ENCODE peak calls at places on chromosome 17, in six cellular contexts. S is transverse colon; U is activated CD4-positive, alpha-beta T cell treated with anti-CD3 and anti-CD28 coated beads for 24 hours; J is NCI-H1930; V is fibroblast of villous mesenchyme; G is H9. Q is an unnamed sample.

GRCh38 chr17:73261617-73261951 is at the start of gene CPSF4L:
- DNase-seq in S (no peak), U (no peak), J (no peak), V (no peak), G (no peak), Q (no peak)

GRCh38 chr17:1379930-1380313 is 20.1 kb downstream of the YWHAE start:
- DNase-seq in S (no peak), U (no peak), J (no peak), V (no peak), G (no peak), Q (no peak)

GRCh38 chr17:42230225-42230624 is 35.9 kb upstream of the GHDC start:
- DNase-seq in S (no peak), U (no peak), J (no peak), V (no peak), G (no peak), Q (peak; percentile 22)

GRCh38 chr17:79325707-79326106 is 251.1 kb downstream of the ENGASE start:
- DNase-seq in S (no peak), U (no peak), J (no peak), V (peak; percentile 4), G (peak; percentile 66), Q (no peak)

GRCh38 chr17:59859444-59860025 is 33.2 kb downstream of the TUBD1 start:
- DNase-seq in S (no peak), U (no peak), J (no peak), V (peak; percentile 80), G (no peak), Q (no peak)

GRCh38 chr17:13321932-13322701 is 279.6 kb downstream of the HS3ST3A1 start:
- DNase-seq in S (no peak), U (no peak), J (no peak), V (no peak), G (no peak), Q (no peak)

GRCh38 chr17:72890711-72891110 is 201.8 kb downstream of the SLC39A11 start:
- DNase-seq in S (no peak), U (no peak), J (no peak), V (peak; percentile 7), G (no peak), Q (no peak)

GRCh38 chr17:72726936-72727335 is 365.6 kb downstream of the SLC39A11 start:
- DNase-seq in S (peak; percentile 11), U (no peak), J (no peak), V (no peak), G (no peak), Q (peak; percentile 47)

GRCh38 chr17:48294193-48294909 is 135.7 kb downstream of the SKAP1 start:
- DNase-seq in S (no peak), U (no peak), J (no peak), V (no peak), G (no peak), Q (no peak)

GRCh38 chr17:19948100-19948943 is 29.3 kb downstream of the AKAP10 start:
- DNase-seq in S (no peak), U (no peak), J (no peak), V (no peak), G (no peak), Q (no peak)

GRCh38 chr17:40075216-40076100 is 12.7 kb downstream of the THRA start:
- DNase-seq in S (peak; percentile 86), U (peak; percentile 70), J (peak; percentile 33), V (peak; percentile 73), G (peak; percentile 90), Q (no peak)

GRCh38 chr17:44079877-44080821 is 9.6 kb downstream of the G6PC3 start:
- DNase-seq in S (no peak), U (no peak), J (no peak), V (no peak), G (peak; percentile 30), Q (no peak)

GRCh38 chr17:42761638-42762037 is 611 bp downstream of the RAMP2 start:
- DNase-seq in S (no peak), U (no peak), J (no peak), V (no peak), G (no peak), Q (no peak)

GRCh38 chr17:33494156-33494555 is 201.1 kb upstream of the ASIC2 start:
- DNase-seq in S (no peak), U (no peak), J (no peak), V (peak; percentile 22), G (no peak), Q (no peak)

GRCh38 chr17:15348030-15348429 is 6.6 kb upstream of the TEKT3 start:
- DNase-seq in S (peak; percentile 86), U (no peak), J (peak; percentile 94), V (peak; percentile 76), G (no peak), Q (no peak)

GRCh38 chr17:80980397-80981061 is 11.1 kb upstream of the CHMP6 start:
- DNase-seq in S (no peak), U (no peak), J (no peak), V (no peak), G (no peak), Q (no peak)

GRCh38 chr17:42266918-42267766 is 9.0 kb downstream of the STAT5B start:
- DNase-seq in S (no peak), U (no peak), J (no peak), V (peak; percentile 99), G (no peak), Q (no peak)

GRCh38 chr17:57626520-57627210 is 118.4 kb downstream of the CCDC182 start:
- DNase-seq in S (no peak), U (no peak), J (no peak), V (no peak), G (no peak), Q (no peak)

GRCh38 chr17:35879748-35880654 is at the start of gene CCL5:
- DNase-seq in S (peak; percentile 28), U (no peak), J (no peak), V (no peak), G (no peak), Q (peak; percentile 67)

GRCh38 chr17:28928061-28928460 is 23.3 kb downstream of the PHF12 start:
- DNase-seq in S (no peak), U (no peak), J (no peak), V (no peak), G (no peak), Q (no peak)

GRCh38 chr17:80703109-80703508 is 158.5 kb downstream of the RPTOR start:
- DNase-seq in S (no peak), U (no peak), J (no peak), V (no peak), G (no peak), Q (no peak)

GRCh38 chr17:15154618-15155017 is 110.5 kb downstream of the PMP22 start:
- DNase-seq in S (no peak), U (no peak), J (no peak), V (peak; percentile 6), G (no peak), Q (no peak)

GRCh38 chr17:58275417-58275816 is 5.3 kb downstream of the MPO start:
- DNase-seq in S (no peak), U (no peak), J (no peak), V (no peak), G (no peak), Q (no peak)

GRCh38 chr17:40111221-40112128 is 10.3 kb upstream of the MSL1 start:
- DNase-seq in S (peak; percentile 91), U (no peak), J (peak; percentile 77), V (peak; percentile 93), G (peak; percentile 97), Q (peak; percentile 64)

GRCh38 chr17:9644910-9645751 is at the start of gene USP43:
- DNase-seq in S (peak; percentile 80), U (no peak), J (peak; percentile 44), V (peak; percentile 25), G (peak; percentile 90), Q (peak; percentile 42)

GRCh38 chr17:79669861-79670260 is 59.0 kb upstream of the RBFOX3 start:
- DNase-seq in S (no peak), U (no peak), J (no peak), V (no peak), G (no peak), Q (no peak)

GRCh38 chr17:76345377-76345945 is 8.3 kb downstream of the PRPSAP1 start:
- DNase-seq in S (no peak), U (no peak), J (peak; percentile 12), V (no peak), G (no peak), Q (no peak)

GRCh38 chr17:49393491-49394255 is 21.0 kb downstream of the PHB1 start:
- DNase-seq in S (no peak), U (no peak), J (no peak), V (no peak), G (no peak), Q (no peak)

GRCh38 chr17:1252203-1252608 is 18.0 kb upstream of the BHLHA9 start:
- DNase-seq in S (no peak), U (no peak), J (peak; percentile 79), V (peak; percentile 48), G (no peak), Q (no peak)

GRCh38 chr17:41140360-41141132 is at the start of gene KRTAP4-6:
- DNase-seq in S (no peak), U (no peak), J (no peak), V (peak; percentile 15), G (no peak), Q (no peak)

GRCh38 chr17:80191720-80192265 is 22.0 kb downstream of the CARD14 start:
- DNase-seq in S (no peak), U (no peak), J (no peak), V (no peak), G (no peak), Q (no peak)

GRCh38 chr17:3659541-3660111 is 8.8 kb downstream of the TAX1BP3 start:
- DNase-seq in S (peak; percentile 43), U (no peak), J (no peak), V (peak; percentile 83), G (peak; percentile 42), Q (no peak)

GRCh38 chr17:14808425-14808824 is 456.7 kb downstream of the PMP22 start:
- DNase-seq in S (no peak), U (no peak), J (no peak), V (no peak), G (no peak), Q (no peak)

GRCh38 chr17:80463784-80464400 is 12.5 kb downstream of the NPTX1 start:
- DNase-seq in S (no peak), U (no peak), J (no peak), V (no peak), G (no peak), Q (no peak)

Q was measured in GM12891.